ENCODE peak calls at places on chromosome 15, in four cellular contexts. V is right atrium auricular region, K is OCI-LY7, R is ovary. E is an unnamed sample.
A peak's percentile ranks its signal among the peaks of the same experiment; 100 is the strongest.

GRCh38 chr15:89057506-89058133 is 30.6 kb upstream of the ABHD2 start:
- DNase-seq in V (peak; percentile 83), K (peak; percentile 68), R (peak; percentile 72), E (peak; percentile 94)

GRCh38 chr15:49370782-49371181 is 52.3 kb upstream of the FGF7 start:
- DNase-seq in V (no peak), K (peak; percentile 10), R (no peak), E (no peak)

GRCh38 chr15:93173369-93173768 is 84.4 kb upstream of the RGMA start:
- DNase-seq in V (no peak), K (no peak), R (no peak), E (no peak)

GRCh38 chr15:68829068-68829467 is 8.4 kb upstream of the ANP32A start:
- DNase-seq in V (no peak), K (peak; percentile 79), R (no peak), E (no peak)

GRCh38 chr15:38475361-38475760 is 21.4 kb downstream of the FAM98B start:
- DNase-seq in V (no peak), K (no peak), R (no peak), E (no peak)

GRCh38 chr15:52295421-52295991 is at the start of gene MYO5C:
- DNase-seq in V (no peak), K (no peak), R (no peak), E (peak; percentile 88)

GRCh38 chr15:91032919-91033803 is 10.8 kb upstream of the VPS33B start:
- DNase-seq in V (no peak), K (peak; percentile 55), R (no peak), E (peak; percentile 83)

GRCh38 chr15:67914537-67915373 is 74.9 kb upstream of the RNU6-1 start:
- DNase-seq in V (peak; percentile 80), K (no peak), R (peak; percentile 74), E (no peak)

GRCh38 chr15:65410036-65410435 is 12.7 kb downstream of the IGDCC4 start:
- DNase-seq in V (no peak), K (no peak), R (no peak), E (peak; percentile 21)

GRCh38 chr15:69451951-69452701 is 492 bp upstream of the RPLP1 start:
- DNase-seq in V (no peak), K (peak; percentile 47), R (no peak), E (no peak)

GRCh38 chr15:64943512-64944225 is 32.0 kb downstream of the ANKDD1A start:
- DNase-seq in V (no peak), K (no peak), R (no peak), E (no peak)

GRCh38 chr15:64246364-64247189 is 83.8 kb upstream of the PPIB start:
- DNase-seq in V (no peak), K (no peak), R (no peak), E (no peak)

GRCh38 chr15:85333132-85333831 is 47.1 kb upstream of the AKAP13 start:
- DNase-seq in V (no peak), K (no peak), R (no peak), E (no peak)

GRCh38 chr15:85330941-85331588 is 49.3 kb upstream of the AKAP13 start:
- DNase-seq in V (peak; percentile 94), K (peak; percentile 96), R (peak; percentile 69), E (peak; percentile 92)

GRCh38 chr15:85327820-85328219 is 52.6 kb upstream of the AKAP13 start:
- DNase-seq in V (no peak), K (peak; percentile 25), R (no peak), E (no peak)

GRCh38 chr15:85331666-85332261 is 48.6 kb upstream of the AKAP13 start:
- DNase-seq in V (no peak), K (peak; percentile 35), R (no peak), E (no peak)

GRCh38 chr15:85329561-85330421 is 50.6 kb upstream of the AKAP13 start:
- DNase-seq in V (no peak), K (peak; percentile 95), R (peak; percentile 10), E (peak; percentile 83)
- H3K4me3 ChIP-seq in V (peak overlapping the region; percentile 14), K (peak overlapping the region; percentile 68), R (peak overlapping the region; percentile 37), E (peak overlapping the region; percentile 40)

GRCh38 chr15:76153241-76154197 is 93.7 kb downstream of the TMEM266 start:
- DNase-seq in V (no peak), K (no peak), R (no peak), E (no peak)
- H3K9me3 ChIP-seq in V (no peaks in the 10 kb centered on the region), K (no peaks in the 10 kb centered on the region), R (no peaks in the 10 kb centered on the region), E (no peaks in the 10 kb centered on the region)

DNA sequence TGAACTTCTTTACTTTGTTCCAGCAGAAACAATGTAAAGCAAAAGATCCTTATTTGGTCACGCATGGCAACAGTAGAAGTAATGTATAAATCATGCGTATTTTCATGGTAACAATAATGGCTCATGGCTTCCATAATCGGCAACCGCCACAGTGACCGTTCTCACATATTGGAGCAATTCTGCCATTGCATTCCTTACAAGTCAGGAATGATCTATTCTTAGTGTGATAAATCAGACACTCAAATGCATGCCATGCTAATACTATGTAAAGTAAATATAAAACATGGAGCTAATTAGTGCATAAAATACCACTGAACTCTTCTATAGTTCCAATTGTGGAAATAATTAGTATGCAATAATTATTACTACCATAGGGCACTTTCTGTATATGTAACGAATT is 13.5 kb upstream of the CERS3 start:
- DNase-seq in V (no peak), K (no peak), R (no peak), E (no peak)
- TF ChIP-seq CTCF in V (no peak), K (no peak), R (no peak), E (no peak)

GRCh38 chr15:37107071-37107753 is 6.9 kb upstream of the MEIS2 start:
- DNase-seq in V (no peak), K (no peak), R (no peak), E (no peak)
- H3K4me3 ChIP-seq in V (peak overlapping the region; percentile 2), K (no peak overlapping the region), R (peak overlapping the region; percentile 31), E (no peak overlapping the region)

DNA sequence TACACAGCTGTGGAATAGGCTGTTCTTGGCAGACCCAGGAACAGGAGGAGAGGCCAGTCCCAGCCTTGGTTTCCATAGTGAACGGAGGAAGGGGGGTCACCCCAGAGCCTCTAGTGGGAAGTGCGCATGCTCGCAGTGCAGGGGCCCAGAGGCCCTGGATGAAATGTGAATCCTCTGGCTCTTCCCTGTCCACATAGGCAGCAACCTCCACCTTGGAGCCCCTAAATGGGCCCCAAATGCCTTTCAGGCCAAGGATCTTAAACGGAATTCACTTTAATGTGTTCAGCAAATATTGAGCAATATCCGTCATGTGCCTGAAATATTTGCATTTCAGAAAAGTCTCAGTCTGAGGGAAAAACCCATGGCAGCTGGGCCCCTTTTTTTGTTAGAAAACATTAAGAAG is 3.3 kb upstream of the NDN start:
- DNase-seq in V (no peak), K (no peak), R (peak; percentile 91), E (no peak)
- H3K9me3 ChIP-seq in V (peaks cover 7% of the 10 kb centered on the region), K (no peaks in the 10 kb centered on the region), R (no peaks in the 10 kb centered on the region), E (peaks cover 3% of the 10 kb centered on the region)

DNA sequence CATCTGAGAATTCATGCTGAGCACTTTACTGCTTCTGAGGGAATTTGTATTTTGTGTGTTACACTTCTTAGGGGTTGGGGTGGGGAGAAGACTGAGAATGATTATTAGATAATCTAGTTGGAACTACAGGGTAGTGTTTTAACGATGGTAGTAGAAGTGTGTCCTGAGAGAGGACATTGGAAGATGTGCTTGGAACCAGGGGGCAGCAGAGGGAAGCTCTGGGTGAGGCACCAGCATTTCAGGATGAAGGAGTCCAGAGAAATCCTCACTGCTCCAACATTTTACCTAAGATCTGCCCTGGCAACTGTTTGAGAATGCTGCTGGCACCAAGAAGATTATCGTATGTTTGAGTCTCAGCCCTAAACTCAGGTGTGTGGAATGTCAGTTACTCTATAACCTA is 145.5 kb downstream of the SQOR start:
- DNase-seq in V (no peak), K (no peak), R (no peak), E (no peak)
- TF ChIP-seq CTCF in V (no peak), K (no peak), R (no peak), E (no peak)

DNA sequence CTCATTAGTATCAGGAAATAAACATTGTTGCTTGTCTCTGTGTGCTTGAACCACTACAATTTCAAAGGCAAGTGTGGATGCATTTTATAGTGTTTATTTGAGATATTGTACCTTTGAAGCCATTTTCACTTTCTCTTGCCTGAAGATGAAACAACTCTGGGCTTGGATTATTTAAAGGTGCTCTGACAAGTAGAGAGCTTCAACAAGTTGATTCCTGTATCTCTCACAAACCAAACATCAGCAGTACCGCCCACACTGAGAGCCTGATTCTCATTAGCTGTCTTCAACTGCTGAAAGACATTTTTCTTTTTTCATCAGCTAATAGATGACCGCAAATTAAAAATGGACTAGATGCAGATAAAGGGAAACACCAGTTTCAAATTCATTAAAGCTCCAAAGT is 806 bp upstream of the CERS3 start:
- DNase-seq in V (no peak), K (no peak), R (no peak), E (no peak)
- H3K4me3 ChIP-seq in V (no peak overlapping the region), K (no peak overlapping the region), R (no peak overlapping the region), E (no peak overlapping the region)

DNA sequence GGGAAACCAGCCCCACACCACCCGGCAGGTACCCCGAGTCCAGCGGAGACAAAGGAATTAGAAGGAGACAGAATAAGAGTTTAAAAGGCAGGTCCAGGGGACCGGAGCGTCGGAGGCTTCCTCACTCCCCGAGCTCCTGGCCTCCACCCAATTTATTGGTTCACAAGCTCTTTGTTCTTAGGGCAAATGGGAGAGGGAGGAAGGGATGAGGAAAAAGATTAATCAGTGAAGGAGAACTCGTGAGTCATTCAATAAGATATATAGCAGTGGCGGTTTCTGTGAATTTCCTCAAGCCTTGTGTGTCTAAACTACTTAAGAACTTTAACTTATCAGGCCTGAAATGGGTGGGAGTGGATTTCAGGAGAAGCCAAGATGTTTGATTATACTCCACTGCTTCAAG is 32.2 kb upstream of the WDR72 start:
- DNase-seq in V (no peak), K (no peak), R (peak; percentile 11), E (no peak)
- H3K9me3 ChIP-seq in V (no peaks in the 10 kb centered on the region), K (no peaks in the 10 kb centered on the region), R (no peaks in the 10 kb centered on the region), E (no peaks in the 10 kb centered on the region)

GRCh38 chr15:78396186-78396814 is 41.7 kb upstream of the IREB2 start:
- DNase-seq in V (no peak), K (no peak), R (no peak), E (no peak)

GRCh38 chr15:78397382-78397781 is 40.6 kb upstream of the IREB2 start:
- DNase-seq in V (no peak), K (no peak), R (no peak), E (no peak)

GRCh38 chr15:78394981-78395619 is 42.9 kb upstream of the IREB2 start:
- DNase-seq in V (no peak), K (no peak), R (no peak), E (no peak)

GRCh38 chr15:78398076-78398825 is 39.8 kb upstream of the IREB2 start:
- DNase-seq in V (no peak), K (no peak), R (no peak), E (no peak)

GRCh38 chr15:78396976-78397375 is 41.0 kb upstream of the IREB2 start:
- DNase-seq in V (no peak), K (peak; percentile 8), R (peak; percentile 13), E (no peak)
- TF ChIP-seq CTCF in V (no peak), K (peak; percentile 58), R (no peak), E (no peak)

E was measured in spleen.